ENCODE peak calls at places on chromosomes 5 and 9, in six cellular contexts. L is RWPE1, N is heart left ventricle, Q is suprapubic skin, K is cardiac fibroblast, V is GM20000. Y is an unnamed sample.

GRCh38 chr5:139848508-139849100 is 53.0 kb downstream of the PSD2 start:
- DNase-seq in N (peak; percentile 43), L (no peak), V (no peak), K (peak; percentile 27), Q (no peak), Y (no peak)

GRCh38 chr9:129570450-129571297 is 50.2 kb downstream of the C9orf50 start:
- DNase-seq in Q (no peak), K (peak; percentile 83), V (no peak), L (peak; percentile 75), N (peak; percentile 71), Y (no peak)

GRCh38 chr5:102771435-102771834 is 16.3 kb downstream of the PAM start:
- DNase-seq in V (no peak), L (no peak), N (no peak), Q (no peak), K (peak; percentile 43), Y (no peak)

GRCh38 chr5:177495243-177496060 is 2.0 kb downstream of the PDLIM7 start:
- DNase-seq in V (peak; percentile 53), N (peak; percentile 84), K (peak; percentile 95), Q (no peak), L (no peak), Y (no peak)

GRCh38 chr5:108521841-108522506 is 140.1 kb upstream of the FBXL17 start:
- DNase-seq in L (peak; percentile 61), N (no peak), V (peak; percentile 33), Q (no peak), K (peak; percentile 78), Y (no peak)

GRCh38 chr5:139645495-139645871 is 2.7 kb upstream of the CXXC5 start:
- DNase-seq in K (no peak), L (no peak), N (peak; percentile 2), V (no peak), Q (no peak), Y (no peak)

GRCh38 chr9:126150411-126151030 is 176.1 kb upstream of the MVB12B start:
- DNase-seq in K (no peak), N (no peak), Q (no peak), L (no peak), V (no peak), Y (peak; percentile 53)

GRCh38 chr9:117665601-117666377 is 38.4 kb upstream of the TLR4 start:
- DNase-seq in V (no peak), Q (no peak), L (no peak), K (no peak), N (no peak), Y (no peak)

GRCh38 chr5:58462154-58462553 is 2.3 kb upstream of the PLK2 start:
- DNase-seq in Q (no peak), K (peak; percentile 18), V (no peak), L (peak; percentile 70), N (no peak), Y (no peak)

GRCh38 chr9:126847051-126847450 is 13.4 kb upstream of the ZBTB34 start:
- DNase-seq in Q (no peak), N (no peak), K (no peak), V (no peak), L (no peak), Y (no peak)

GRCh38 chr9:35864695-35865255 is 5.4 kb downstream of the OR13J1 start:
- DNase-seq in L (no peak), K (no peak), V (no peak), N (no peak), Q (no peak), Y (peak; percentile 55)

GRCh38 chr9:5667391-5667790 is 38.5 kb downstream of the RIC1 start:
- DNase-seq in N (no peak), V (no peak), L (no peak), K (no peak), Q (no peak), Y (no peak)

GRCh38 chr5:65468633-65469032 is 13.1 kb downstream of the ADAMTS6 start:
- DNase-seq in N (no peak), L (no peak), V (no peak), Q (no peak), K (no peak), Y (no peak)

GRCh38 chr5:90134381-90134780 is 275.2 kb downstream of the CETN3 start:
- DNase-seq in K (no peak), N (no peak), Q (no peak), L (no peak), V (no peak), Y (no peak)

GRCh38 chr9:135138078-135138855 is 50.8 kb downstream of the OLFM1 start:
- DNase-seq in N (no peak), L (no peak), K (no peak), V (no peak), Q (no peak), Y (no peak)

GRCh38 chr9:117268847-117269452 is 145.9 kb downstream of the ASTN2 start:
- DNase-seq in K (no peak), N (no peak), V (no peak), L (no peak), Q (no peak), Y (no peak)

GRCh38 chr5:76153996-76154395 is 70.8 kb downstream of the SV2C start:
- DNase-seq in K (no peak), Q (no peak), V (no peak), L (no peak), N (no peak), Y (no peak)

DNA sequence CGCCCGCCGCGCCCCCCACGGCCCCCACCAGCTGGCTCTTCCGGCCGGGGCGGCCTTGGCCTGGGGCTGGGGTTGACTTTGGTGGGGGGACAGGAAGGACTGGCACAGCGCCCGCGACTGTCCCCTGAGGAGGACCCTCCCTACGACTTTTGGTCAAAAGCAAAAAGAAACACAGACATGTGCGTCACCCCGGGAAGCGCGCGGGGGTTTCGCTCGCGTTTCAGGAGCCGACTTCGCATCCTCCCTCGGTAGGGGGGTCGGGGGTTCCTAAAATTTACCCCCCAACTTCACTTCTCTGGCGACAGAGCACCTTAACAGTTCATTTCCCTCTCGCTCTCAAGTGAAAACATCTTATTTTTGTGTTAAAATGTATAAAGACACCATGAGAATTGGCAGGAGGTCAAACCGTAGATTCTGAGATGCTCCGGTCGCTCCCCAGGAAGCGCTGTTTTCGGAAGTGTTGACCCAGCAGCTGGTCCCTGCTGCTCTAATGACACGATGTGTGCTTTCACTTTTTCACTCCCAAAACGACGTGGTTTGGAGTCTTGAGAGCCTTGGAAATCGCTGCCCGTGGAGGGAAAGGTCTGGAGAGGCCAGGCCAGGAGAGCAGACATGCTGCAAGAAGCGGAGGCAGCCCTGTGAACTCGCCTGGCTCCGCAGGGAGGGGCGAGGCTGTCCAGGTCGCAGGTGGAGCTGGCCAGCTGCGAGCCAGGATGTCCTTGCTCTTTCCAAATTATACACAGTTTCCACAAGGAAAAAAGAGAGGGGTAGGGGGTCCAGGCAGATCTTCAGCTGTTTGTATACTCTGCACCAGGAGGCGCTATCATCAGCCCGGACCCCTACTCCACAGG is 248.2 kb upstream of the ANKRD55 start:
- DNase-seq in V (peak; percentile 78), K (peak; percentile 43), Q (no peak), N (peak; percentile 73), L (peak; percentile 46), Y (no peak)
- TF ChIP-seq CTCF in V (no peak), K (no peak), Q (no peak), N (peak; percentile 43), L (peak; percentile 31), Y (peak; percentile 76)

DNA sequence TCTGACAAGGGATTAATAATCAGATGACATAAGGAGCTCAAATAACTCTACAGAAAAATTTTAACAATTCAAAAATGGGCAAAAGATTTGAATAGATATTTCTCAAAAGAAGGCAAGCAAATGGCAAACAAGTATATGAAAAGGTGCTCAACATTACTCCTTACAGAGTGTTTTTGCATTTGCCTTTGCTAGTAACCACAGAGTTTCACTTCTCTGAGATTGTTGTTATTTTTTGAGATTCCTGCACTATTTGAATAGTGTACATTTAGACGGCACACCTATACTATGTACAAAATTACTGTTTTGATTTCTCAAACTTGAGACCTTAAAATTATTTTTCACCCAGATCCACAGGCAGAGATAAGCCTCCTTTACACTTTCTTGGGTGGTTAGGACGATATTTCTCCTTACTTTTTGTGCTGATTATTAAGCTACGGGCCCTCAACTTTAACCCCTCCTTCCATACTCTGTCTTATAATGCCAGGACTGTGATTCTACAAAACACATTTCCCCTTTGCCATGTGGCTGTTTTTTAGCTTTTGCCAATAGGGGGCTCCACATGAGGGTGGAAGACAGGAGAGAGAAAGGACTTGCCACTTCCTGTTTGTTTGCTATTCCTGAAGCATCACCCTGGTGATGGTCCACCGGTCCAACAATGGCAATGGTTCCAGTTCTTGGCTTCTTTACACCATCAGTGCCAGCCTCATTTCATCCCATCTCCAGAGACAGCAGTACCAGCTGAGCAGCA is 65.0 kb upstream of the DAP start:
- DNase-seq in Q (no peak), L (no peak), N (no peak), K (no peak), V (no peak), Y (no peak)
- TF ChIP-seq CTCF in Q (no peak), L (no peak), N (no peak), K (no peak), V (no peak), Y (no peak)

GRCh38 chr5:25515525-25515924 is 870.7 kb upstream of the CDH10 start:
- DNase-seq in K (no peak), V (no peak), L (no peak), Q (no peak), N (no peak), Y (no peak)

DNA sequence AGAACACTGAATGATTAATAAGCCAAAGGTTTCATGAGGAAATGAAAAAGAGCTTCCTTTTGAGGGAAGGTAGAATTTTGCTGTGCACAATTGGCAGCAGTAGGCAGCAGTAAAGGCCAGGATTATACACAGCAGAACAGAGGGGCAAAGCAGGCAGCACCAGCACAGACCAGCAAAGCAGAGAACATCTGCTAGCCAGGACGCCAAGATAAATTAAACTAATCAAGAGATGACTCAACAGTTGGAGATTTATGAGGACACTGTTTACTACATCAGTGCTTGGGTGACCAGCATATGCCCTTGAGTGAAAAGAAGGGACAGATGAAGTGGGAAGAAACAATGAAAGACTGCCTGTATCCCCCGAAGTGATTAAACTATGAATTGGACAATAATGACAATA is 871.4 kb upstream of the CDH10 start:
- DNase-seq in Q (no peak), N (no peak), K (no peak), L (no peak), V (no peak), Y (no peak)
- TF ChIP-seq CTCF in Q (no peak), N (no peak), K (no peak), L (no peak), V (no peak), Y (no peak)

GRCh38 chr5:115621365-115621900 is 4.4 kb downstream of the TMED7 start:
- DNase-seq in Q (no peak), V (no peak), L (no peak), K (no peak), N (no peak), Y (no peak)
- TF ChIP-seq CTCF in Q (no peak), V (no peak), L (no peak), K (no peak), N (no peak), Y (no peak)

Y was measured in type B pancreatic cell.